ENCODE peak calls at places on chromosomes 16 and 17, in six cellular contexts. O, K, R, H, J and L are unnamed samples. For H3K36me3, the result is how much of the 10 kb centered on the place peaks cover.

GRCh38 chr17:30333503-30334240 is at the start of gene TMIGD1:
- DNase-seq in O (no peak), K (no peak), R (no peak), H (no peak), J (no peak), L (no peak)

GRCh38 chr17:79174193-79174765 is 99.7 kb downstream of the ENGASE start:
- DNase-seq in O (no peak), K (no peak), R (no peak), H (no peak), J (no peak), L (no peak)

GRCh38 chr16:12754824-12755543 is 48.7 kb downstream of the CPPED1 start:
- DNase-seq in O (no peak), K (no peak), R (no peak), H (no peak), J (no peak), L (no peak)

GRCh38 chr16:78281115-78281514 is 181.7 kb downstream of the WWOX start:
- DNase-seq in O (no peak), K (no peak), R (no peak), H (no peak), J (no peak), L (no peak)

GRCh38 chr16:50668368-50669008 is 12.6 kb downstream of the SNX20 start:
- DNase-seq in O (no peak), K (no peak), R (no peak), H (no peak), J (no peak), L (no peak)

GRCh38 chr16:13957197-13958078 is 37.5 kb downstream of the ERCC4 start:
- DNase-seq in O (peak), K (peak), R (peak), H (peak), J (peak), L (peak)

GRCh38 chr17:61405686-61406542 is 6.3 kb downstream of the TBX2 start:
- DNase-seq in O (no peak), K (no peak), R (no peak), H (no peak), J (peak), L (peak)

GRCh38 chr17:28470266-28471126 is 2.9 kb upstream of the SLC13A2 start:
- DNase-seq in O (no peak), K (no peak), R (no peak), H (no peak), J (no peak), L (no peak)

GRCh38 chr17:12973496-12974318 is 44.1 kb downstream of the ELAC2 start:
- DNase-seq in O (no peak), K (no peak), R (peak), H (no peak), J (peak), L (no peak)

GRCh38 chr16:12679660-12680272 is 123.9 kb downstream of the CPPED1 start:
- DNase-seq in O (no peak), K (no peak), R (no peak), H (no peak), J (no peak), L (no peak)

GRCh38 chr17:38667099-38667786 is 7.5 kb downstream of the EPOP start:
- DNase-seq in O (no peak), K (peak), R (peak), H (peak), J (peak), L (peak)

DNA sequence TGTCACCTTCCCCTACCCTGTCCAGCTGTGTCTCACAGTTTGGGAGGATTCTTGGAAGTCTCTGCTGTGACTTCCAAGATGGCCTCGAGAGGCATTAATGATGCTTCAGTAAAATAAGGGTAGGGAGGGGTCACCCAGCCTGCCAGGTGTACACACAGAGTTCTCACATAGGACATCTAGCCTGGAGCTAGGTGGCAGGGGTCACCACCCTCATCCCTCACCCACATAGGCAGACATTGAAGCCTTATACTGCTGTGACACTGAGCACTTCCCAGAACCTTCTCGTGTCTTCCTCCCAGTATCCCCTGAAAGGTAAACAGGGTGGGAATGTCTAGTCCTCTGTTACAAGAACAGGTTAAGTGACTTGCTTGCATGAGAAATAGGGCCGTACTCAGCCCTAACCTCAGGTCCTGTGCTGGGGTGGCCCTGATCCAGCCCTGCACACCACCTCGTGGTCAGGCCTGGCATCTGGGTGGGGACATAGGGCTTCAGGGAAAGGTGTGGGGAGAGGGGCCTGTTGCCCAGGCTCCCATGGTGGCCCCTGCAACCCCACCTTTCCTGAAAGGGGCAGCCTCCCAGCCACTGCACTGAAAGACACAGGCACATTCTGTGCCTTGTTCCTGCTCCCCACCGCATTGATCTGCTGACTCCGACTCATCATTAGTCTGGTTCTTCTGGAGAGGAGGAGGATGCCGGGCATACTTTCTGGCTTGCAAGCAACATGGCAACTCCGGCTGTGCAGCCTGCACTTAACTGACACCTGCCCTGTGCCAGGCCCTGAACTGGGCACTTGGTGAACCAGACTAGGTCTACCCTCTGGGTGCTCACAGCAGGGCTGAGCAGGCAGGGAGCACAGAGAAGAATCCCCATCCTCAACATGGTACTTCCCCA is 3.6 kb upstream of the MMP15 start:
- DNase-seq in O (peak), K (no peak), R (peak), H (no peak), J (peak), L (no peak)
- H3K27ac ChIP-seq in O (no peak), K (peak), R (peak), H (peak), J (no peak), L (no peak)

DNA sequence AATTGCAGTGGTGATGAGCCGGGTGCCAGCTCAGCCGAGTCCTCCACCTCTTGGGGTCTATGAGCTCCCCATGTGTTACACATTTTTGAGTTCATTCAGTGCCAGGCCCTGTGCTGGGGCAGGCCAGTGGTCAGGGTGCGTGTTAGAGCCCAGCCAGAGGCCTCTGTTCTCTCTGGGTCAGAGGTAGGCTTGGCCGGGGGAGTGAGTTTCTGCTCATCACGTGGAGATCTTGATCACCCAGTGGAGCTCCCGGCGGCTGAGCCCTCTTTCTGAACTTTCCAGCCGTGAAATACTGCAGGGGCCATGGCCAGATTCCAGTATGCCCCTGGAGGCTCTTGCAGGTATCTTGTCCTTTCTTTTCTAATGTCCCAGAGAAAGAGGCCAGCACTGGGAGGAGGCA is 93.0 kb downstream of the RAP1GAP2 start:
- DNase-seq in O (no peak), K (no peak), R (no peak), H (no peak), J (no peak), L (no peak)
- H3K36me3 ChIP-seq in O (under half), K (under half), R (under half), H (under half), J (under half), L (under half)

GRCh38 chr16:87764600-87765472 is 950 bp downstream of the KLHDC4 start:
- DNase-seq in O (no peak), K (no peak), R (no peak), H (no peak), J (no peak), L (no peak)

GRCh38 chr16:87762620-87763019 is 3.2 kb downstream of the KLHDC4 start:
- DNase-seq in O (no peak), K (no peak), R (no peak), H (no peak), J (no peak), L (no peak)

GRCh38 chr16:87765473-87765775 is 362 bp downstream of the KLHDC4 start:
- DNase-seq in O (no peak), K (peak), R (peak), H (no peak), J (peak), L (no peak)

GRCh38 chr16:87765776-87766484 is at the start of gene KLHDC4:
- DNase-seq in O (peak), K (peak), R (peak), H (peak), J (peak), L (peak)

DNA sequence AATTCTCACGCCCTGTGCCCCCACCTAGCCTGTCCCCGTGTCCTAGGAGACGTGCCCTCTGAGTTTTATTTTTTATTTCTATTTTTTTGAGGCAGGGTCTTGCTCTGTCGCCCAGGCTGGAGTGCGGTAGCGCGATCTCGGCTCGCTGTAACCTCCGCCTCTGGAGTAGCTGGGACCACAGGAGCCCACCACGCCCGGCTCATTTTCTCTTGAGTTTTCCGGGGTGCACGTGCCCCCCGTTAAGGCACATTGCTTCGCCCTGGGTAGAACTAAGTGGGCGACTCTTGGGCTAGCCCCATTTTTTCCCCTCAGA is 655 bp upstream of the KLHDC4 start:
- DNase-seq in O (no peak), K (peak), R (no peak), H (no peak), J (no peak), L (no peak)
- H3K27ac ChIP-seq in O (peak), K (peak), R (no peak), H (peak), J (peak), L (no peak)

DNA sequence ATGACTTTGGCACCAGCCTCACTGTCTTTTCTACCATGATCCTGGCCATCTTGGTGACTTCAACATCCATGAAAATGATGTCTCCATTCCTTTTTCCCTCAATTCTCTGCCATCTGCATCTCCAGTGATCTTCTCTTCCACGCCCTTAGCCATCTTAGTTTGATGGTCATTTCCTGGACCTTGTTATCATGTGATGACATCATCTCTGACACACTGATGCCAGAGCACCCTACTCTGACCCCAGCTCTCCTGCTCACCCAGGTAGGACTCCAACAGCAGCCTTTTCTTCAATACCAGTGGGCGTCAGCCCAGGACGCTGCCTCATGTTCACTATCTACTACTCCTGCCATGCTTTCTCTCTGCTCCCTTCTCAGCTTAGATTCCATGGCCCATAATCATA is 83.2 kb downstream of the ZZEF1 start:
- DNase-seq in O (no peak), K (no peak), R (no peak), H (no peak), J (no peak), L (no peak)
- H3K36me3 ChIP-seq in O (under half), K (half or more), R (under half), H (under half), J (half or more), L (under half)

DNA sequence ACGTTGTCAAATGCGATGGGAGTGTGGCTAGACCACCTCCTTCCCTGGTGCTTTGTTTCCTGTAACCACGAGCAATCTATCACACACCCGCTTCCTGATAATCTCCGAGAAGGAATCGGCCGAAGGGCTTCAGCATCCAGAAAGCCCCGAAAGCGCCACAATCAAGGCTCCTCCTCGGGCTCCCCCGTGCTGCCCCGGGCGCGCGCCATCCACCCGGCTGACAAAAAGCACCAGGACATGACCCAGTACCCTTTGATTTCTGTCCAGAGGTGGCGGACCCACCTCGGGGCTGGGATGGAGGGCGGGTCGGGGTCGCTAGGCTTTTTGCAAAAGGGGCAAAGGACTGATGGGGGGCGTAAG is 742 bp upstream of the ARMC7 start:
- DNase-seq in O (no peak), K (no peak), R (no peak), H (no peak), J (no peak), L (no peak)
- H3K27ac ChIP-seq in O (no peak), K (peak), R (no peak), H (peak), J (no peak), L (no peak)